ENCODE peak calls at places on chromosome 22, in nine cellular contexts. P, Z, S, J, U, V, A, L and N are unnamed samples.

GRCh38 chr22:19085233-19086043 is 36.8 kb downstream of the DGCR2 start:
- DNase-seq in P (peak), Z (no peak), S (peak), J (no peak), U (no peak), V (peak), A (peak), L (no peak), N (peak)

GRCh38 chr22:28750471-28750881 is 8.6 kb downstream of the HSCB start:
- DNase-seq in P (no peak), Z (no peak), S (peak), J (no peak), U (no peak), V (peak), A (no peak), L (no peak), N (no peak)

GRCh38 chr22:37752189-37753061 is 55.3 kb upstream of the GCAT start:
- DNase-seq in P (no peak), Z (no peak), S (peak), J (peak), U (no peak), V (peak), A (no peak), L (no peak), N (peak)

GRCh38 chr22:25232301-25232700 is 12.9 kb downstream of the CRYBB2 start:
- DNase-seq in P (no peak), Z (no peak), S (peak), J (no peak), U (no peak), V (peak), A (no peak), L (no peak), N (no peak)

GRCh38 chr22:21832291-21833290 is 34.9 kb downstream of the MAPK1 start:
- DNase-seq in P (no peak), Z (no peak), S (peak), J (peak), U (no peak), V (no peak), A (no peak), L (no peak), N (peak)

GRCh38 chr22:37328017-37328416 is 45.7 kb downstream of the CYTH4 start:
- DNase-seq in P (no peak), Z (no peak), S (peak), J (no peak), U (no peak), V (peak), A (no peak), L (no peak), N (no peak)

GRCh38 chr22:46691571-46691970 is 46.5 kb downstream of the CERK start:
- DNase-seq in P (no peak), Z (no peak), S (no peak), J (no peak), U (no peak), V (no peak), A (no peak), L (no peak), N (no peak)

GRCh38 chr22:26476705-26477340 is 6.8 kb downstream of the HPS4 start:
- DNase-seq in P (no peak), Z (no peak), S (peak), J (no peak), U (no peak), V (no peak), A (no peak), L (no peak), N (no peak)

GRCh38 chr22:40407831-40408717 is 37.7 kb downstream of the SGSM3 start:
- DNase-seq in P (no peak), Z (no peak), S (no peak), J (no peak), U (no peak), V (no peak), A (no peak), L (no peak), N (no peak)

GRCh38 chr22:44620129-44620840 is 81.7 kb upstream of the PRR5 start:
- DNase-seq in P (no peak), Z (peak), S (peak), J (peak), U (peak), V (peak), A (peak), L (no peak), N (peak)

GRCh38 chr22:31253949-31254348 is 38.3 kb downstream of the PIK3IP1 start:
- DNase-seq in P (no peak), Z (no peak), S (no peak), J (no peak), U (no peak), V (no peak), A (no peak), L (no peak), N (peak)